ENCODE peak calls at places on chromosomes 13 and 19, in six cellular contexts. E is BE2C, I is AG09309, A is BJ, N is cardiac fibroblast, T is lower leg skin. G is an unnamed sample.

GRCh38 chr13:77337159-77337558 is 10.3 kb upstream of the MYCBP2 start:
- DNase-seq in T (no peak), A (no peak), N (no peak), E (no peak), I (no peak), G (no peak)

GRCh38 chr19:49932731-49933131 is 3.4 kb upstream of the NUP62 start:
- DNase-seq in N (no peak), I (no peak), E (no peak), A (no peak), T (no peak), G (no peak)

GRCh38 chr19:41718761-41719160 is 10.3 kb downstream of the CEACAM5 start:
- DNase-seq in T (peak; percentile 72), N (no peak), A (no peak), E (no peak), I (no peak), G (no peak)

GRCh38 chr19:6038634-6039405 is 60.9 kb upstream of the RANBP3 start:
- DNase-seq in I (no peak), N (no peak), A (no peak), T (peak; percentile 10), E (no peak), G (no peak)

GRCh38 chr13:27960362-27961226 is 8.5 kb downstream of the CDX2 start:
- DNase-seq in N (peak; percentile 35), T (peak; percentile 84), A (no peak), I (no peak), E (no peak), G (peak; percentile 37)

GRCh38 chr19:50349277-50350057 is 16.0 kb downstream of the NAPSA start:
- DNase-seq in E (no peak), N (no peak), I (no peak), T (no peak), A (no peak), G (no peak)

GRCh38 chr13:105139380-105140285 is 1395.8 kb downstream of the EFNB2 start:
- DNase-seq in I (no peak), E (no peak), N (peak; percentile 50), A (no peak), T (peak; percentile 86), G (peak; percentile 29)

GRCh38 chr13:29594310-29594709 is 1.2 kb downstream of the SLC7A1 start:
- DNase-seq in E (peak; percentile 62), N (peak; percentile 88), T (no peak), A (peak; percentile 35), I (peak; percentile 55), G (peak; percentile 43)

GRCh38 chr19:44151491-44151890 is 10.1 kb downstream of the ZNF234 start:
- DNase-seq in A (no peak), N (no peak), T (no peak), I (no peak), E (no peak), G (no peak)

GRCh38 chr19:16018801-16019551 is 57.3 kb upstream of the TPM4 start:
- DNase-seq in A (no peak), I (no peak), E (no peak), N (no peak), T (peak; percentile 65), G (no peak)

GRCh38 chr13:29887030-29887557 is 36.7 kb upstream of the UBL3 start:
- DNase-seq in A (no peak), N (no peak), E (no peak), I (no peak), T (no peak), G (no peak)

GRCh38 chr13:24040835-24041234 is 119.7 kb upstream of the SPATA13 start:
- DNase-seq in E (no peak), I (no peak), A (no peak), N (no peak), T (no peak), G (no peak)

GRCh38 chr13:107035778-107036177 is 467.8 kb upstream of the ARGLU1 start:
- DNase-seq in E (no peak), A (peak; percentile 9), I (no peak), T (no peak), N (peak; percentile 1), G (no peak)

GRCh38 chr13:53782400-53783030 is 753.9 kb downstream of the OLFM4 start:
- DNase-seq in A (no peak), T (no peak), I (peak; percentile 5), E (peak; percentile 30), N (peak; percentile 65), G (peak; percentile 77)

GRCh38 chr13:47858042-47858677 is 142.9 kb downstream of the SUCLA2 start:
- DNase-seq in E (no peak), A (no peak), I (no peak), T (no peak), N (peak; percentile 6), G (no peak)

GRCh38 chr13:27658569-27658968 is 36.9 kb downstream of the POLR1D start:
- DNase-seq in E (no peak), N (peak; percentile 69), I (no peak), A (peak; percentile 18), T (no peak), G (peak; percentile 12)

GRCh38 chr13:27968316-27969072 is 621 bp downstream of the CDX2 start:
- DNase-seq in T (peak; percentile 59), N (no peak), I (no peak), E (no peak), A (no peak), G (no peak)

GRCh38 chr19:53876651-53877224 is 5.3 kb upstream of the PRKCG start:
- DNase-seq in E (no peak), N (no peak), T (no peak), A (no peak), I (no peak), G (no peak)

GRCh38 chr19:16571689-16572331 is 405 bp downstream of the SLC35E1 start:
- DNase-seq in N (no peak), I (no peak), T (no peak), A (no peak), E (peak; percentile 30), G (peak; percentile 33)

GRCh38 chr13:51998723-51999471 is 12.4 kb downstream of the ATP7B start:
- DNase-seq in A (no peak), E (no peak), N (no peak), I (no peak), T (no peak), G (no peak)

GRCh38 chr13:93752506-93752905 is 525.9 kb downstream of the GPC6 start:
- DNase-seq in A (no peak), E (peak; percentile 75), I (no peak), N (no peak), T (no peak), G (no peak)

GRCh38 chr19:9936151-9937000 is at the start of gene OLFM2:
- DNase-seq in A (no peak), T (no peak), N (no peak), I (no peak), E (peak; percentile 57), G (peak; percentile 80)

GRCh38 chr13:29315847-29316246 is 279.6 kb downstream of the SLC7A1 start:
- DNase-seq in E (no peak), A (no peak), N (no peak), I (no peak), T (no peak), G (no peak)

GRCh38 chr19:10554760-10555612 is 10.8 kb downstream of the KRI1 start:
- DNase-seq in I (no peak), E (no peak), T (no peak), N (no peak), A (no peak), G (no peak)

GRCh38 chr13:43934273-43934672 is 54.6 kb downstream of the LACC1 start:
- DNase-seq in E (no peak), A (no peak), T (no peak), I (no peak), N (peak; percentile 8), G (no peak)

GRCh38 chr19:43464089-43464775 is 1.2 kb downstream of the LYPD3 start:
- DNase-seq in A (no peak), N (no peak), E (peak; percentile 70), I (no peak), T (peak; percentile 96), G (no peak)

GRCh38 chr19:42455621-42456081 is 12.9 kb upstream of the CXCL17 start:
- DNase-seq in T (no peak), I (no peak), E (no peak), N (peak; percentile 9), A (no peak), G (no peak)

GRCh38 chr19:45150731-45151725 is 9.8 kb downstream of the NKPD1 start:
- DNase-seq in E (no peak), A (no peak), T (no peak), I (no peak), N (no peak), G (no peak)

GRCh38 chr19:1945899-1946298 is 4.9 kb downstream of the CSNK1G2 start:
- DNase-seq in E (peak; percentile 64), N (peak; percentile 22), I (no peak), T (peak; percentile 92), A (no peak), G (peak; percentile 60)
- TF ChIP-seq CTCF in E (peak; percentile 67), N (peak; percentile 65), I (peak; percentile 61), T (no peak), A (peak; percentile 67), G (peak; percentile 73)

GRCh38 chr13:31042084-31042483 is 109.6 kb downstream of the TEX26 start:
- DNase-seq in N (no peak), T (peak; percentile 57), A (no peak), E (no peak), I (no peak), G (no peak)

GRCh38 chr13:31044658-31045620 is 112.5 kb downstream of the TEX26 start:
- DNase-seq in I (no peak), N (no peak), T (peak; percentile 20), E (no peak), A (no peak), G (peak; percentile 49)

GRCh38 chr13:31043891-31044657 is 111.6 kb downstream of the TEX26 start:
- DNase-seq in N (peak; percentile 87), E (peak; percentile 82), T (peak; percentile 97), A (no peak), I (peak; percentile 37), G (peak; percentile 89)

GRCh38 chr13:31045621-31046081 is 113.2 kb downstream of the TEX26 start:
- DNase-seq in E (no peak), N (peak; percentile 97), T (peak; percentile 90), A (peak; percentile 85), I (peak; percentile 76), G (peak; percentile 90)

DNA sequence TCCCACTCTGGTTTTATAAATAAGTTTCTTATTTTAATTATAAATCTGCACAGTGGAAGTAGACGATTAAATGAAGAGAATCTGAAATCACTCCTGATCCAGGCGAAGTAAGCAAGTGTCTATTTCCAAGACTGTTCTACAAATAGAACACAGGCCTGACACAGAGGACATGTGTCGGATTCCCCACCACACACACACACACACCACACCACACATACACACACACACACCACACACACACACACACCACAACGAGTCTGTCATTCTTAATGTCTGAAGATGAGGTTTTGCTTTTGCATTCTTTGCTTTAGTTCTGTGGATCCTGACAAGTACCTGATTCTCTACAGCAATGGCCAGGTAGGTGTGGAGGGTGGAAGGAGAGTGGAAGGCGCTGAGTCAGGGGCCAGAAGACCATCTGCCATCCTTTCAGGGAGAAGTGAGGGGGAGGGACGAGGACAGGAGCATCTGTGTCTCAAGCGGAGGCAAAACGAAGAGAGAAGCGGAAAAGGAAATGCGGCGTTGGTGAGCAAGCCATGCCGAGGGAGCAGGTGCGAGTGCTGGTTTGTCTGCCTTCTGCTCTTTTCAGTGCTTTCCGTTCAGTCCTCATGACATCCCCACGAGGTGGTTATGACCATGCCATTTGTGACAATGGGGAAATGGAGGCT is 110.2 kb downstream of the TEX26 start:
- DNase-seq in E (no peak), T (peak; percentile 65), I (no peak), N (no peak), A (no peak), G (no peak)
- H3K4me3 ChIP-seq in E (no peak overlapping the region), T (no peak overlapping the region), I (no peak overlapping the region), N (no peak overlapping the region), A (no peak overlapping the region), G (no peak overlapping the region)

GRCh38 chr13:114249062-114249461 is 14.4 kb downstream of the CDC16 start:
- DNase-seq in T (no peak), N (no peak), A (no peak), E (no peak), I (no peak), G (no peak)
- TF ChIP-seq CTCF in T (no peak), N (no peak), A (no peak), E (no peak), I (no peak), G (no peak)

GRCh38 chr19:55228015-55228391 is 560 bp downstream of the TMEM86B start:
- DNase-seq in T (no peak), I (no peak), A (no peak), E (peak; percentile 73), N (no peak), G (no peak)
- H3K4me3 ChIP-seq in T (no peak overlapping the region), I (no peak overlapping the region), A (no peak overlapping the region), E (no peak overlapping the region), N (no peak overlapping the region), G (no peak overlapping the region)

G was measured in A673.